ENCODE peak calls at places on chromosomes 7 and 10, in six cellular contexts. S is neuronal stem cell, O is GM12878, E is endothelial cell of umbilical vein, W is neural progenitor cell, N is PC-9. R is an unnamed sample. For H3K4me1, the result is how much of the 10 kb centered on the place peaks cover.

GRCh38 chr7:30707391-30708351 is 25.4 kb upstream of the CRHR2 start:
- DNase-seq in E (no peak), W (no peak), S (no peak), N (no peak), O (no peak), R (peak)

GRCh38 chr7:70736715-70737460 is 395.1 kb upstream of the GALNT17 start:
- DNase-seq in E (peak), O (no peak), W (no peak), N (no peak), S (no peak), R (peak)

GRCh38 chr7:101058355-101058754 is 26.9 kb upstream of the TRIM56 start:
- DNase-seq in O (no peak), W (peak), S (peak), E (peak), N (peak), R (peak)

GRCh38 chr10:28981007-28981406 is 303.7 kb downstream of the BAMBI start:
- DNase-seq in N (no peak), E (no peak), S (no peak), O (no peak), W (no peak), R (no peak)

GRCh38 chr10:13956826-13957225 is 370.1 kb downstream of the PRPF18 start:
- DNase-seq in S (no peak), O (no peak), E (no peak), N (no peak), W (no peak), R (peak)

GRCh38 chr7:144720139-144720538 is 115.7 kb downstream of the TPK1 start:
- DNase-seq in N (peak), O (no peak), W (no peak), S (no peak), E (no peak), R (peak)

GRCh38 chr7:135775230-135775629 is 26.6 kb upstream of the FAM180A start:
- DNase-seq in E (no peak), W (no peak), S (no peak), O (no peak), N (no peak), R (no peak)

GRCh38 chr7:108004220-108005142 is 1.5 kb upstream of the LAMB1 start:
- DNase-seq in E (peak), N (no peak), S (no peak), W (peak), O (no peak), R (peak)

GRCh38 chr10:20276127-20276979 is 460.1 kb downstream of the PLXDC2 start:
- DNase-seq in E (no peak), W (peak), N (no peak), S (peak), O (no peak), R (no peak)

GRCh38 chr7:14805105-14805719 is 97.3 kb downstream of the DGKB start:
- DNase-seq in E (no peak), S (no peak), O (no peak), N (no peak), W (no peak), R (no peak)

GRCh38 chr10:10796774-10797415 is 220.8 kb upstream of the CELF2 start:
- DNase-seq in S (no peak), E (peak), N (no peak), O (no peak), W (no peak), R (peak)

GRCh38 chr7:105677803-105678583 is 96.7 kb upstream of the EFCAB10 start:
- DNase-seq in N (no peak), S (no peak), E (no peak), W (no peak), O (peak), R (peak)

GRCh38 chr7:44244282-44244681 is 43.5 kb downstream of the YKT6 start:
- DNase-seq in O (no peak), N (no peak), S (peak), W (peak), E (peak), R (peak)

GRCh38 chr7:34673066-34673465 is 15.0 kb downstream of the NPSR1 start:
- DNase-seq in E (no peak), S (no peak), O (no peak), N (no peak), W (no peak), R (no peak)
- H2AFZ ChIP-seq in E (no peak), S (no peak), O (no peak), N (no peak), W (no peak), R (no peak)

DNA sequence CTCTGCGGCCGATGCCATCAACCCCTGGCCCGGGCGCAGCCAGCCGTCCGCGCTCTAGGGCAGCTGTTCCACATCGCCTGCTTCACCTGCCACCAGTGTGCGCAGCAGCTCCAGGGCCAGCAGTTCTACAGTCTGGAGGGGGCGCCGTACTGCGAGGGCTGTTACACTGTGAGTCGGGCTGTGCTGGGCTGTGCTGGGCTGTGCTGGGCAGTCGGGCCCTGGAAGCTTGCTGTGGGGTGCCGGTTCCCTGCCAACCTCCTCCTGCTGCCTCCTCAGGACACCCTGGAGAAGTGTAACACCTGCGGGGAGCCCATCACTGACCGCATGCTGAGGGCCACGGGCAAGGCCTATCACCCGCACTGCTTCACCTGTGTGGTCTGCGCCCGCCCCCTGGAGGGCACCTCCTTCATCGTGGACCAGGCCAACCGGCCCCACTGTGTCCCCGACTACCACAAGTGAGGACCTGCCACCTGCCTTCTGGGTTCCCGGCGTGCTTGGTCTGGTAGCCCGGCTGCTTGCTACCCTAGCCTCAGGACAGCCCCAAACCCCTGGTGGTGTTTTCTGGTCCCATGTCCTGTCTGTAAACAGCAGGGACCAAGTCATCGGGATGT is 7.5 kb downstream of the ZYX start:
- DNase-seq in O (no peak), S (no peak), E (no peak), W (no peak), N (no peak), R (peak)
- H3K4me1 ChIP-seq in O (under half), S (under half), E (half or more), W (under half), N (under half), R (half or more)

DNA sequence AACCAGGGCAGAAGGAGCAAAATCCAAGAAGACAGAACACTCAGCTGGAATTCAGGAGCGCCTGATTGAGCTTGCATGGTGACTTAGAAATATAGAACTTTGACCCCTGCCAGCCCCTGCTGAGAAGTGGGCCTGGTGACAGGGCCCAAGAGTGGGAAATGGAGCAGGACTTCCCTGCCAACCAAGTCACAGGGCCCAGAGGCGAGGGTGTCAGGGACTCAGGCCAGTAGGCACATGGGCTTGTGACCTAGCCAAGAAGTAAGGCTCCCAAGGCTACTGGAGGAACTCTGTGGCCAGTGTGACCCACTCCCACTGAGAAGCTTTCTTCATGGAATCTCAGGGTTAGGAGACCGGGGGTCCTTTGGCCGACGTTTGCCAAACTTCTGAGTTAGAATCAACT is 31.9 kb downstream of the LRRC20 start:
- DNase-seq in N (no peak), W (no peak), O (no peak), S (no peak), E (no peak), R (no peak)
- H2AFZ ChIP-seq in N (no peak), W (no peak), O (no peak), S (no peak), E (no peak), R (no peak)

GRCh38 chr7:38477333-38477732 is 153.8 kb downstream of the AMPH start:
- DNase-seq in W (no peak), N (no peak), E (no peak), O (no peak), S (no peak), R (no peak)
- H3K4me1 ChIP-seq in W (under half), N (under half), E (under half), O (under half), S (under half), R (under half)

GRCh38 chr10:113381906-113382562 is 170.8 kb upstream of the HABP2 start:
- DNase-seq in N (no peak), O (no peak), S (no peak), W (no peak), E (peak), R (peak)
- H2AFZ ChIP-seq in N (no peak), O (no peak), S (peak), W (no peak), E (peak), R (peak)

DNA sequence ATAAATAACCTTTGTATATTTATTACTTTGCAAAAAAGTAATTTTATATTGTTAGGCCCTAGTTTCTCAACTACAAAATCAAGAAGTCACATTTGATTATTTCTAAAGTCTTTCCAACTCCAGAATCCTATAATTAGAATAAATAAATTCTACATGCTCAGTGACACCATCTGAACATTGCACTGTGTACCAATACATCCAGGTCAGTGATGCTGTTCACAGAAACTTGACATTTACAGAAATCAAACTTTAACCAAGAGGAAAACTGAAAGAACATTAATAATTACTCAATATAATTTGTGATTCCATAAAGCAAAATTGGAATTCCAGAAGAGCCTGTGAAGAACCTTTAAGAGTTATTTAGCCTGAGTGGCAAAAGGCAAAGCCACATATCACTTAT is 104.0 kb upstream of the FAM133B start:
- DNase-seq in S (no peak), O (no peak), E (no peak), W (no peak), N (no peak), R (no peak)
- H3K4me1 ChIP-seq in S (under half), O (under half), E (under half), W (under half), N (under half), R (under half)

R was measured in GM23248.